ENCODE peak calls at places on chromosome 20, in four cellular contexts. J is stimulated activated CD8-positive, alpha-beta memory T cell treated with anti-CD3 and anti-CD28 coated beads, Interleukin-15, amount 100 ng/mL, for 24 hours; B is activated T-helper 1 cell treated with anti-CD3 and anti-CD28 coated beads, Interleukin-12 subunit alpha, Interleukin-12 subunit beta, Interleukin-2, Interleukin-4 antibody, amounts not matched to agents 30 ng/mL and 10 ng/mL and 1 ng/mL, durations not matched to agents 14 hours and 24 hours and 36 hours; N is stomach. H is an unnamed sample.
A peak's percentile ranks its signal among the peaks of the same experiment; 100 is the strongest.

GRCh38 chr20:10309326-10309725 is 90.7 kb downstream of the SNAP25 start:
- DNase-seq in B (no peak), J (no peak), N (no peak), H (no peak)

GRCh38 chr20:873875-874607 is 40.5 kb downstream of the FAM110A start:
- DNase-seq in B (no peak), J (no peak), N (no peak), H (no peak)

GRCh38 chr20:13690948-13691347 is 52.2 kb upstream of the TASP1 start:
- DNase-seq in J (no peak), N (no peak), B (no peak), H (no peak)

GRCh38 chr20:63831696-63832686 is 927 bp upstream of the ZBTB46 start:
- DNase-seq in J (no peak), B (no peak), N (peak; percentile 51), H (peak; percentile 86)

GRCh38 chr20:57988828-57989227 is 239.6 kb downstream of the ANKRD60 start:
- DNase-seq in J (no peak), N (no peak), B (no peak), H (no peak)

GRCh38 chr20:2911200-2911599 is 37.9 kb downstream of the PTPRA start:
- DNase-seq in N (no peak), B (no peak), J (no peak), H (no peak)

GRCh38 chr20:59971428-59971827 is 13.2 kb downstream of the CDH26 start:
- DNase-seq in N (no peak), J (no peak), B (no peak), H (no peak)

GRCh38 chr20:58576590-58576944 is 61.4 kb upstream of the APCDD1L start:
- DNase-seq in N (no peak), J (no peak), B (no peak), H (no peak)

GRCh38 chr20:13034115-13034514 is 25.3 kb downstream of the SPTLC3 start:
- DNase-seq in J (no peak), N (no peak), B (no peak), H (no peak)

GRCh38 chr20:48064929-48065328 is 279.6 kb upstream of the SULF2 start:
- DNase-seq in J (no peak), B (no peak), N (no peak), H (no peak)

GRCh38 chr20:24964518-24964838 is 15.4 kb downstream of the CST7 start:
- DNase-seq in B (no peak), J (no peak), N (no peak), H (no peak)

GRCh38 chr20:58699246-58700107 is 6.9 kb downstream of the NPEPL1 start:
- DNase-seq in B (no peak), J (no peak), N (no peak), H (peak; percentile 4)

GRCh38 chr20:48656661-48657211 is 171.1 kb downstream of the PREX1 start:
- DNase-seq in B (no peak), J (no peak), N (peak; percentile 41), H (no peak)

GRCh38 chr20:8854566-8854965 is 214.3 kb upstream of the PLCB4 start:
- DNase-seq in J (no peak), N (no peak), B (no peak), H (peak; percentile 69)

GRCh38 chr20:5127204-5127858 is 523 bp downstream of the CDS2 start:
- DNase-seq in J (peak; percentile 24), B (peak; percentile 69), N (peak; percentile 52), H (peak; percentile 64)

GRCh38 chr20:32040142-32040953 is 11.7 kb upstream of the HCK start:
- DNase-seq in N (no peak), J (no peak), B (no peak), H (no peak)

GRCh38 chr20:36449663-36450062 is 91.7 kb upstream of the MYL9 start:
- DNase-seq in N (no peak), J (no peak), B (no peak), H (no peak)

GRCh38 chr20:49100934-49101333 is 54.8 kb downstream of the CSE1L start:
- DNase-seq in J (no peak), N (no peak), B (no peak), H (no peak)

GRCh38 chr20:44643596-44644383 is 7.7 kb downstream of the ADA start:
- DNase-seq in B (peak; percentile 46), J (no peak), N (peak; percentile 49), H (peak; percentile 85)

H was measured in heart left ventricle.